ENCODE peak calls at places on chromosomes 1 and 21, in ten cellular contexts. M is AG04449, Q is astrocyte of the cerebellum, P is colonic mucosa, O is tibial artery, Z is esophagus muscularis mucosa, N is IMR-90, V is lower lobe of right lung, G is BJ, R is gastrocnemius medialis. J is an unnamed sample.

GRCh38 chr1:235077571-235078479 is 50.8 kb downstream of the TOMM20 start:
- DNase-seq in N (peak), Q (no peak), V (peak), P (no peak), O (no peak), R (no peak), G (no peak), Z (no peak), M (no peak), J (no peak)

GRCh38 chr1:67626495-67627235 is 58.3 kb upstream of the GADD45A start:
- DNase-seq in V (no peak), G (no peak), Q (no peak), R (no peak), M (peak), Z (peak), N (peak), P (no peak), O (no peak), J (peak)

GRCh38 chr1:171985639-171986038 is 144.3 kb downstream of the DNM3 start:
- DNase-seq in V (no peak), R (no peak), Q (no peak), Z (no peak), O (no peak), P (no peak), G (no peak), M (no peak), N (no peak), J (no peak)

GRCh38 chr1:178301141-178301540 is 195.6 kb downstream of the CLEC20A start:
- DNase-seq in P (no peak), G (no peak), V (no peak), R (no peak), O (no peak), Q (no peak), M (no peak), Z (no peak), N (no peak), J (no peak)

GRCh38 chr21:15848632-15849031 is 118.8 kb downstream of the USP25 start:
- DNase-seq in O (no peak), R (no peak), M (peak), Q (no peak), V (no peak), Z (no peak), P (no peak), N (peak), G (no peak), J (no peak)

GRCh38 chr1:181551249-181551648 is 67.9 kb downstream of the CACNA1E start:
- DNase-seq in R (no peak), G (no peak), Z (no peak), P (peak), N (no peak), M (no peak), Q (no peak), O (no peak), V (no peak), J (no peak)

GRCh38 chr1:156931553-156931952 is 11.1 kb downstream of the LRRC71 start:
- DNase-seq in G (no peak), R (no peak), V (no peak), Q (peak), P (no peak), M (no peak), N (peak), O (no peak), Z (no peak), J (no peak)

GRCh38 chr1:966603-967295 is 467 bp downstream of the PLEKHN1 start:
- DNase-seq in O (peak), M (no peak), Q (no peak), N (peak), Z (no peak), P (peak), V (peak), R (no peak), G (no peak), J (no peak)

GRCh38 chr1:20200966-20201365 is 14.6 kb upstream of the PLA2G2C start:
- DNase-seq in V (no peak), Q (no peak), M (no peak), N (no peak), P (no peak), Z (no peak), O (no peak), R (no peak), G (no peak), J (no peak)

GRCh38 chr21:36945496-36946138 is 20.9 kb downstream of the HLCS start:
- DNase-seq in Q (no peak), Z (no peak), N (peak), V (no peak), G (no peak), P (no peak), O (no peak), M (no peak), R (no peak), J (no peak)

GRCh38 chr1:47621977-47622376 is 184.1 kb downstream of the FOXD2 start:
- DNase-seq in N (no peak), P (no peak), R (no peak), Z (peak), G (no peak), Q (no peak), O (no peak), M (no peak), V (no peak), J (no peak)

GRCh38 chr1:47627016-47627415 is 189.2 kb downstream of the FOXD2 start:
- DNase-seq in P (peak), Z (no peak), G (no peak), N (no peak), V (no peak), O (no peak), M (no peak), Q (no peak), R (no peak), J (no peak)

GRCh38 chr1:47623174-47623940 is 185.5 kb downstream of the FOXD2 start:
- DNase-seq in N (no peak), Q (no peak), V (no peak), G (no peak), P (no peak), M (no peak), R (no peak), O (no peak), Z (peak), J (no peak)

GRCh38 chr1:47621483-47621882 is 183.6 kb downstream of the FOXD2 start:
- DNase-seq in R (no peak), P (peak), V (no peak), O (no peak), Z (peak), Q (no peak), M (no peak), G (no peak), N (no peak), J (no peak)

DNA sequence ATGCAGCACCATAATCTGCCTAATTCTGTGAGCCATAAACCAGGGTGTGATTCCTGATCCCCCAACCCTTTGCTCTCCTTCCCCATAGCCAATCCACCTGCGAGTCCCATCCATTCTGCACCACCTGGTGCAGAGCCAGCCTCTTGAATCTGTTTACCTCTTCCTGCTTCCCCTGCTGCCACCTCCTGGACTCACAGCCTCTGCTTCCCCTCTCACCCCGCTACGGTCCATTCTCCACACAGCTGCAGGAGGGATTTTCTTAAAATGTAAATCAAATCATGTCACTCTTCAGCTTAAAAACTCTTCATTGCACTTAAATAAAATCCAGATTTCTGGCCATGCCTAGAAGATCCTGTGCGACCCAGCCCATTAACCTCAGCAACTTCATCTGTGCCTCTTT is 186.7 kb downstream of the FOXD2 start:
- DNase-seq in N (no peak), G (no peak), Q (no peak), Z (peak), M (no peak), R (no peak), O (peak), V (no peak), P (peak), J (no peak)
- TF ChIP-seq CTCF in N (no peak), G (peak), Q (no peak), Z (no peak), M (no peak), R (no peak), O (no peak), V (no peak), P (no peak), J (peak)

GRCh38 chr1:160115545-160116276 is at the start of gene ATP1A2:
- DNase-seq in Z (no peak), Q (no peak), N (no peak), G (no peak), P (no peak), R (peak), O (peak), M (no peak), V (no peak), J (no peak)
- H3K4me3 ChIP-seq in Z (peak), Q (peak), N (no peak), G (no peak), P (no peak), R (peak), O (peak), M (no peak), V (peak), J (no peak)

GRCh38 chr1:101476541-101476940 is 239.7 kb downstream of the S1PR1 start:
- DNase-seq in R (no peak), Q (no peak), M (no peak), Z (no peak), N (no peak), P (no peak), V (no peak), G (no peak), O (no peak), J (no peak)

GRCh38 chr1:101479945-101480344 is 243.1 kb downstream of the S1PR1 start:
- DNase-seq in O (no peak), P (no peak), V (no peak), M (no peak), Q (no peak), N (no peak), R (no peak), Z (no peak), G (no peak), J (no peak)

GRCh38 chr1:101474039-101474665 is 237.3 kb downstream of the S1PR1 start:
- DNase-seq in N (no peak), V (no peak), G (no peak), Z (no peak), P (no peak), Q (no peak), O (no peak), M (no peak), R (no peak), J (peak)
- TF ChIP-seq CTCF in N (peak), V (peak), G (peak), Z (no peak), P (no peak), Q (no peak), O (no peak), M (peak), R (no peak), J (peak)

GRCh38 chr1:212670882-212671281 is 28.8 kb downstream of the BATF3 start:
- DNase-seq in O (no peak), M (no peak), Z (no peak), P (no peak), V (no peak), G (no peak), N (no peak), Q (no peak), R (no peak), J (no peak)
- H3K4me3 ChIP-seq in O (no peak), M (no peak), Z (no peak), P (no peak), V (no peak), G (no peak), N (no peak), Q (no peak), R (no peak), J (no peak)

GRCh38 chr21:20739421-20739820 is 258.8 kb upstream of the NCAM2 start:
- DNase-seq in N (no peak), G (no peak), V (no peak), P (no peak), O (no peak), R (no peak), M (no peak), Q (no peak), Z (no peak), J (no peak)
- TF ChIP-seq CTCF in N (no peak), G (no peak), V (no peak), P (no peak), O (no peak), R (no peak), M (no peak), Q (no peak), Z (no peak), J (no peak)

GRCh38 chr1:111624382-111624781 is 4.8 kb downstream of the RAP1A start:
- DNase-seq in V (no peak), R (no peak), Z (no peak), O (no peak), Q (no peak), N (no peak), M (no peak), G (no peak), P (no peak), J (no peak)
- H3K4me3 ChIP-seq in V (no peak), R (no peak), Z (no peak), O (no peak), Q (no peak), N (no peak), M (no peak), G (no peak), P (no peak), J (no peak)

DNA sequence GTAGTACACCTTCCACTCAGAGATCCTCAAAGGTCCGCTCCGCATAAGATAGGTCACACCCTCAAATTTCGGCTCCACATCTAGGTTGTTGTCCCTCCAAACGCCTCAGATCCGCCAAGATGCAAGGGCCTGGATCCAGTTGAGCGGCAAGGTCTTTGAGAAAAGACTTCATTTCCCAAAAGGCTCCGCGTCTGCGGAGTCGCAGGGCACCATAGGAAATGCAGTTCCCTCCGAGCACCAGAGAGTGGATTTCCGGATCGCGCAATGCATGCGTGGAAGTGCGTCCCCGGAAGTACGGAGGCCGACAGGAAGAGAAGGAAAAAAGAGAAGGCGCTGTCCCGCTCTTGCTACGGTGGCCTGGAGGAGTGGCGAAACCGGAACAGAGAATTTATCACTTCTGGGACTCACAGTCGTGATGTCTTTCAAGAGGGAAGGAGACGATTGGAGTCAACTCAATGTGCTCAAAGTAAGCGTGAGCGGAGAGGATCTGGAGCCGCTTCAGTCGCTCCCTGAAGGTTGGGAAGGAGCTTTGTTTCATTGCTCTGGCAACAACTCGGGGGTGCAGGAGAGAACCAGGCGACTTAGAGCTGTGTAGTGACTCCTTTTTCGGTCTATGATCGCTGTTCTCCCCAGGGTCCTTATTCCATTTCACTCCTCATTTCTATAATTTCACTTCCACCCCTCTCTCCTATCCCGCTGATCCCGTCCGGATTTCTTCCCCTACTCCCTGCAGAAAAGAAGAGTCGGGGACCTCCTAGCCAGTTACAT is at the start of the genes LYSMD1 and SCNM1:
- DNase-seq in R (peak), Q (peak), N (peak), M (peak), O (peak), P (peak), V (peak), Z (peak), G (peak), J (peak)
- TF ChIP-seq CTCF in R (peak), Q (peak), N (peak), M (no peak), O (peak), P (no peak), V (no peak), Z (peak), G (no peak), J (no peak)

GRCh38 chr1:201155354-201155753 is 1.1 kb upstream of the TMEM9 start:
- DNase-seq in N (no peak), R (no peak), Z (no peak), P (no peak), M (no peak), G (no peak), V (no peak), O (no peak), Q (no peak), J (no peak)
- H3K4me3 ChIP-seq in N (no peak), R (no peak), Z (no peak), P (no peak), M (no peak), G (no peak), V (no peak), O (no peak), Q (no peak), J (no peak)